ENCODE peak calls at places on chromosomes 12 and 14, in six cellular contexts. H is HepG2, B is GM12878, G is GM12891, U is K562, S is H1. P is an unnamed sample.

GRCh38 chr14:65791551-65791981 is 379.0 kb downstream of the FUT8 start:
- DNase-seq in H (no peak), B (peak; percentile 5), G (no peak), U (no peak), S (no peak), P (no peak)

GRCh38 chr12:8658361-8658760 is 4.3 kb downstream of the MFAP5 start:
- DNase-seq in H (no peak), B (no peak), G (no peak), U (no peak), S (no peak), P (no peak)

GRCh38 chr12:113049976-113050742 is 6.4 kb upstream of the DTX1 start:
- DNase-seq in H (peak; percentile 29), B (no peak), G (no peak), U (no peak), S (no peak), P (no peak)

GRCh38 chr14:50897658-50898175 is 25.9 kb downstream of the ABHD12B start:
- DNase-seq in H (no peak), B (no peak), G (no peak), U (no peak), S (peak; percentile 27), P (no peak)

GRCh38 chr12:11615481-11615880 is 34.0 kb upstream of the ETV6 start:
- DNase-seq in H (no peak), B (no peak), G (no peak), U (no peak), S (no peak), P (no peak)

GRCh38 chr12:25377475-25378179 is 126.9 kb upstream of the KRAS start:
- DNase-seq in H (no peak), B (no peak), G (no peak), U (no peak), S (no peak), P (no peak)

GRCh38 chr14:101834387-101835165 is 73.1 kb downstream of the PPP2R5C start:
- DNase-seq in H (no peak), B (no peak), G (no peak), U (no peak), S (no peak), P (no peak)

GRCh38 chr14:31024577-31025334 is 693 bp upstream of the AP4S1 start:
- DNase-seq in H (no peak), B (no peak), G (no peak), U (no peak), S (no peak), P (no peak)

GRCh38 chr12:80590085-80590484 is 117.3 kb upstream of the MYF6 start:
- DNase-seq in H (no peak), B (no peak), G (no peak), U (no peak), S (no peak), P (no peak)

GRCh38 chr12:88854260-88854659 is 274.0 kb upstream of the KITLG start:
- DNase-seq in H (peak; percentile 71), B (no peak), G (no peak), U (no peak), S (no peak), P (no peak)

GRCh38 chr12:4589941-4590340 is 27.9 kb downstream of the DYRK4 start:
- DNase-seq in H (no peak), B (no peak), G (no peak), U (no peak), S (no peak), P (no peak)

GRCh38 chr14:105219753-105220152 is 28.6 kb upstream of the BTBD6 start:
- DNase-seq in H (no peak), B (no peak), G (no peak), U (no peak), S (no peak), P (no peak)

GRCh38 chr14:24712909-24713308 is 78.9 kb upstream of the GZMB start:
- DNase-seq in H (no peak), B (no peak), G (no peak), U (no peak), S (no peak), P (no peak)

GRCh38 chr14:53955671-53956426 is 776 bp downstream of the BMP4 start:
- DNase-seq in H (peak; percentile 37), B (no peak), G (no peak), U (no peak), S (no peak), P (no peak)

GRCh38 chr12:89475203-89475990 is 49.2 kb downstream of the GALNT4 start:
- DNase-seq in H (no peak), B (no peak), G (no peak), U (no peak), S (no peak), P (no peak)

GRCh38 chr14:31770271-31770670 is 209.1 kb downstream of the NUBPL start:
- DNase-seq in H (no peak), B (no peak), G (no peak), U (no peak), S (no peak), P (no peak)

GRCh38 chr14:53838374-53838773 is 118.3 kb downstream of the BMP4 start:
- DNase-seq in H (peak; percentile 19), B (no peak), G (no peak), U (no peak), S (no peak), P (no peak)

GRCh38 chr12:41014643-41015020 is 173.5 kb upstream of the PDZRN4 start:
- DNase-seq in H (no peak), B (no peak), G (no peak), U (no peak), S (no peak), P (no peak)

GRCh38 chr14:69980457-69981414 is 101.5 kb downstream of the SMOC1 start:
- DNase-seq in H (no peak), B (no peak), G (no peak), U (no peak), S (no peak), P (no peak)

GRCh38 chr12:9673404-9674225 is 4.1 kb downstream of the CLEC2D start:
- DNase-seq in H (peak; percentile 14), B (no peak), G (no peak), U (peak; percentile 81), S (no peak), P (no peak)

GRCh38 chr12:5096241-5096880 is 52.7 kb downstream of the KCNA5 start:
- DNase-seq in H (no peak), B (no peak), G (no peak), U (no peak), S (no peak), P (no peak)

GRCh38 chr12:71187379-71187778 is 29.6 kb upstream of the TSPAN8 start:
- DNase-seq in H (no peak), B (no peak), G (no peak), U (no peak), S (no peak), P (no peak)

GRCh38 chr12:6271281-6271680 is 39.2 kb upstream of the PLEKHG6 start:
- DNase-seq in H (no peak), B (no peak), G (no peak), U (no peak), S (no peak), P (no peak)

GRCh38 chr12:119179335-119180021 is 747 bp downstream of the HSPB8 start:
- DNase-seq in H (peak; percentile 67), B (no peak), G (no peak), U (no peak), S (no peak), P (no peak)

GRCh38 chr14:89617471-89618291 is 200.6 kb upstream of the FOXN3 start:
- DNase-seq in H (peak; percentile 12), B (no peak), G (no peak), U (no peak), S (no peak), P (no peak)

GRCh38 chr12:2613674-2614073 is 181.1 kb upstream of the FKBP4 start:
- DNase-seq in H (no peak), B (peak; percentile 15), G (no peak), U (no peak), S (no peak), P (no peak)
- TF ChIP-seq TAF1 in H (no peak), B (no peak), G (no peak), U (no peak), S (no peak), P (no peak)

DNA sequence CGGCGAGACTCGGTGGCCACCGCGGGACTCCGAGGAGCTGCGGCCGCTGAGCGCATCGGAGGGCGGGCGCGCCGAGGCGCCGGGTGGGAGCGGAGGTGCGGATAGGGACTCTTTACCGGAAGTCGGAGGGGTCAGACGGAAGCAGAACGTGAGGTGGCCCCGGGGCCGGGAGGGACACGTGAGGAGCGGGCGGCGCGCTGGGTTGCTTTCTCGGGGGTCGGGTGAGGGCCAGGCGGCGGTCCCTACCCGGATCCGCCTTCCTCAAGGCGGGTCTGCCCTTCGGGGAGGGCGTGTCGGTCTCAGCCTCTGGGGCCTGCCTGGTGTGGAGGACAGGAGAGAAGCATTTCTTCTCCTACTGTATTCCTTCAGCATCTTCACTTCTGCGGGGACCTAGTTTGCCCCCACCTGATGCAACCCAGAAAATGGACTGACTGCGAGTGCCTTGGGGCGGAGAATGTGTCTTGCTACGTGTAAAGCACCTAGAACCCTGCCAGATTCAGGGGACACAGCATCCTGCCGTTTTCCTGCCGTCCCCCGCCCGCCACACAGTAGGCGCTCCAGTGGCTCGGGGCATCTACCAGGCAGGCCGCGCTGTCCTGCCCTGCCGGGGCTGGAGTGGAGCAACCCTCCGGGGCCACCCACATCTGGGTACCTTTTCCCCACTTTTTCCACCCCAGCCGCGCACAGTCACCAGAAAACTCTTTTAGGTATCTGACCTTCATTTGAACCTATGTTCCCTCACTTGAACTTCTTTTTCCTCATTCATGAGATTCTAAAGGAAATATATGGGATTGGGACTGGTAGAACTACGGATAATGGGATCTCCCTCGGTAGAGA is 562 bp upstream of the ATXN2 start:
- DNase-seq in H (peak; percentile 81), B (peak; percentile 51), G (peak; percentile 88), U (peak; percentile 96), S (peak; percentile 81), P (peak; percentile 89)
- TF ChIP-seq POLR2A in H (peak; percentile 83), B (peak; percentile 98), G (peak; percentile 93), U (peak; percentile 93), S (peak; percentile 92), P (peak; percentile 98)

GRCh38 chr14:61533513-61534255 is 161.6 kb upstream of the HIF1A start:
- DNase-seq in H (no peak), B (no peak), G (no peak), U (no peak), S (no peak), P (no peak)
- TF ChIP-seq POLR2AphosphoS5 in H (no peak), B (no peak), G (no peak), U (no peak), S (no peak), P (no peak)

GRCh38 chr12:61870658-61871559 is 389.3 kb upstream of the USP15 start:
- DNase-seq in H (no peak), B (no peak), G (no peak), U (no peak), S (no peak), P (no peak)
- TF ChIP-seq TAF1 in H (no peak), B (no peak), G (no peak), U (no peak), S (no peak), P (no peak)